ENCODE peak calls at places on chromosomes 13 and 19, in five cellular contexts. One of them, this sample, is unnamed.

GRCh38 chr13:110471833-110472162 is 89.7 kb downstream of the RAB20 start:
- DNase-seq in stimulated activated CD8-positive, alpha-beta memory T cell treated with anti-CD3 and anti-CD28 coated beads, Interleukin-4, amount 100 ng/mL, for 1 hour: no peak
- DNase-seq in sciatic nerve: no peak
- DNase-seq in CD4-positive, alpha-beta T cell: no peak
- DNase-seq in HFF-Myc: no peak
- DNase-seq in this sample: no peak

GRCh38 chr13:98405690-98406344 is 171.1 kb downstream of the STK24 start:
- DNase-seq in stimulated activated CD8-positive, alpha-beta memory T cell treated with anti-CD3 and anti-CD28 coated beads, Interleukin-4, amount 100 ng/mL, for 1 hour: no peak
- DNase-seq in CD4-positive, alpha-beta T cell: no peak
- DNase-seq in HFF-Myc: no peak
- DNase-seq in sciatic nerve: no peak
- DNase-seq in this sample: no peak

GRCh38 chr13:62320129-62320724 is 904.6 kb upstream of the PCDH20 start:
- DNase-seq in HFF-Myc: no peak
- DNase-seq in stimulated activated CD8-positive, alpha-beta memory T cell treated with anti-CD3 and anti-CD28 coated beads, Interleukin-4, amount 100 ng/mL, for 1 hour: no peak
- DNase-seq in CD4-positive, alpha-beta T cell: no peak
- DNase-seq in sciatic nerve: no peak
- DNase-seq in this sample: no peak

GRCh38 chr13:113655358-113656014 is 2.5 kb downstream of the ATP4B start:
- DNase-seq in stimulated activated CD8-positive, alpha-beta memory T cell treated with anti-CD3 and anti-CD28 coated beads, Interleukin-4, amount 100 ng/mL, for 1 hour: no peak
- DNase-seq in sciatic nerve: peak
- DNase-seq in CD4-positive, alpha-beta T cell: no peak
- DNase-seq in HFF-Myc: no peak
- DNase-seq in this sample: no peak

GRCh38 chr13:98937911-98938381 is 39.9 kb downstream of the DOCK9 start:
- DNase-seq in CD4-positive, alpha-beta T cell: no peak
- DNase-seq in stimulated activated CD8-positive, alpha-beta memory T cell treated with anti-CD3 and anti-CD28 coated beads, Interleukin-4, amount 100 ng/mL, for 1 hour: no peak
- DNase-seq in HFF-Myc: no peak
- DNase-seq in sciatic nerve: no peak
- DNase-seq in this sample: no peak

GRCh38 chr13:27868639-27869435 is 51.0 kb upstream of the PDX1 start:
- DNase-seq in HFF-Myc: no peak
- DNase-seq in sciatic nerve: no peak
- DNase-seq in CD4-positive, alpha-beta T cell: no peak
- DNase-seq in stimulated activated CD8-positive, alpha-beta memory T cell treated with anti-CD3 and anti-CD28 coated beads, Interleukin-4, amount 100 ng/mL, for 1 hour: no peak
- DNase-seq in this sample: no peak

GRCh38 chr19:51821511-51821910 is 26.6 kb downstream of the FPR3 start:
- DNase-seq in stimulated activated CD8-positive, alpha-beta memory T cell treated with anti-CD3 and anti-CD28 coated beads, Interleukin-4, amount 100 ng/mL, for 1 hour: no peak
- DNase-seq in sciatic nerve: no peak
- DNase-seq in CD4-positive, alpha-beta T cell: no peak
- DNase-seq in HFF-Myc: no peak
- DNase-seq in this sample: no peak

GRCh38 chr13:110435331-110435730 is 126.2 kb downstream of the RAB20 start:
- DNase-seq in sciatic nerve: no peak
- DNase-seq in stimulated activated CD8-positive, alpha-beta memory T cell treated with anti-CD3 and anti-CD28 coated beads, Interleukin-4, amount 100 ng/mL, for 1 hour: no peak
- DNase-seq in CD4-positive, alpha-beta T cell: no peak
- DNase-seq in HFF-Myc: no peak
- DNase-seq in this sample: no peak

GRCh38 chr13:99303863-99304521 is 3.2 kb downstream of the GPR183 start:
- DNase-seq in sciatic nerve: no peak
- DNase-seq in stimulated activated CD8-positive, alpha-beta memory T cell treated with anti-CD3 and anti-CD28 coated beads, Interleukin-4, amount 100 ng/mL, for 1 hour: no peak
- DNase-seq in HFF-Myc: no peak
- DNase-seq in CD4-positive, alpha-beta T cell: peak
- DNase-seq in this sample: no peak

GRCh38 chr13:78022164-78022877 is 103.7 kb upstream of the EDNRB start:
- DNase-seq in sciatic nerve: no peak
- DNase-seq in HFF-Myc: peak
- DNase-seq in stimulated activated CD8-positive, alpha-beta memory T cell treated with anti-CD3 and anti-CD28 coated beads, Interleukin-4, amount 100 ng/mL, for 1 hour: no peak
- DNase-seq in CD4-positive, alpha-beta T cell: peak
- DNase-seq in this sample: no peak

GRCh38 chr19:35262101-35262761 is 6.5 kb upstream of the USF2 start:
- DNase-seq in CD4-positive, alpha-beta T cell: no peak
- DNase-seq in stimulated activated CD8-positive, alpha-beta memory T cell treated with anti-CD3 and anti-CD28 coated beads, Interleukin-4, amount 100 ng/mL, for 1 hour: no peak
- DNase-seq in sciatic nerve: peak
- DNase-seq in HFF-Myc: no peak
- DNase-seq in this sample: peak

GRCh38 chr19:5138606-5139594 is 170.0 kb downstream of the KDM4B start:
- DNase-seq in sciatic nerve: no peak
- DNase-seq in CD4-positive, alpha-beta T cell: peak
- DNase-seq in HFF-Myc: peak
- DNase-seq in stimulated activated CD8-positive, alpha-beta memory T cell treated with anti-CD3 and anti-CD28 coated beads, Interleukin-4, amount 100 ng/mL, for 1 hour: peak
- DNase-seq in this sample: no peak

GRCh38 chr19:56403764-56404704 is at the start of gene ZNF583:
- DNase-seq in stimulated activated CD8-positive, alpha-beta memory T cell treated with anti-CD3 and anti-CD28 coated beads, Interleukin-4, amount 100 ng/mL, for 1 hour: peak
- DNase-seq in HFF-Myc: peak
- DNase-seq in sciatic nerve: peak
- DNase-seq in CD4-positive, alpha-beta T cell: peak
- DNase-seq in this sample: peak

GRCh38 chr19:47228168-47228936 is 2.6 kb downstream of the BBC3 start:
- DNase-seq in CD4-positive, alpha-beta T cell: no peak
- DNase-seq in HFF-Myc: no peak
- DNase-seq in sciatic nerve: no peak
- DNase-seq in stimulated activated CD8-positive, alpha-beta memory T cell treated with anti-CD3 and anti-CD28 coated beads, Interleukin-4, amount 100 ng/mL, for 1 hour: no peak
- DNase-seq in this sample: no peak

GRCh38 chr19:51131780-51132680 is 7.3 kb downstream of the SIGLEC9 start:
- DNase-seq in stimulated activated CD8-positive, alpha-beta memory T cell treated with anti-CD3 and anti-CD28 coated beads, Interleukin-4, amount 100 ng/mL, for 1 hour: no peak
- DNase-seq in HFF-Myc: peak
- DNase-seq in sciatic nerve: peak
- DNase-seq in CD4-positive, alpha-beta T cell: peak
- DNase-seq in this sample: no peak

GRCh38 chr13:74710006-74710405 is 575.8 kb upstream of the KLF12 start:
- DNase-seq in CD4-positive, alpha-beta T cell: no peak
- DNase-seq in sciatic nerve: no peak
- DNase-seq in HFF-Myc: no peak
- DNase-seq in stimulated activated CD8-positive, alpha-beta memory T cell treated with anti-CD3 and anti-CD28 coated beads, Interleukin-4, amount 100 ng/mL, for 1 hour: no peak
- DNase-seq in this sample: no peak

GRCh38 chr19:2479556-2480194 is 3.7 kb downstream of the GADD45B start:
- DNase-seq in stimulated activated CD8-positive, alpha-beta memory T cell treated with anti-CD3 and anti-CD28 coated beads, Interleukin-4, amount 100 ng/mL, for 1 hour: no peak
- DNase-seq in HFF-Myc: no peak
- DNase-seq in sciatic nerve: no peak
- DNase-seq in CD4-positive, alpha-beta T cell: no peak
- DNase-seq in this sample: no peak

GRCh38 chr19:19053508-19054314 is 10.1 kb upstream of the SLC25A42 start:
- DNase-seq in stimulated activated CD8-positive, alpha-beta memory T cell treated with anti-CD3 and anti-CD28 coated beads, Interleukin-4, amount 100 ng/mL, for 1 hour: peak
- DNase-seq in HFF-Myc: no peak
- DNase-seq in CD4-positive, alpha-beta T cell: peak
- DNase-seq in sciatic nerve: peak
- DNase-seq in this sample: no peak

GRCh38 chr19:11365557-11366117 is 8.8 kb upstream of the SWSAP1 start:
- DNase-seq in stimulated activated CD8-positive, alpha-beta memory T cell treated with anti-CD3 and anti-CD28 coated beads, Interleukin-4, amount 100 ng/mL, for 1 hour: no peak
- DNase-seq in CD4-positive, alpha-beta T cell: no peak
- DNase-seq in sciatic nerve: no peak
- DNase-seq in HFF-Myc: no peak
- DNase-seq in this sample: no peak

GRCh38 chr13:61466280-61466679 is 50.6 kb upstream of the PCDH20 start:
- DNase-seq in CD4-positive, alpha-beta T cell: no peak
- DNase-seq in stimulated activated CD8-positive, alpha-beta memory T cell treated with anti-CD3 and anti-CD28 coated beads, Interleukin-4, amount 100 ng/mL, for 1 hour: no peak
- DNase-seq in HFF-Myc: no peak
- DNase-seq in sciatic nerve: no peak
- DNase-seq in this sample: no peak

GRCh38 chr19:45630463-45630862 is 8.7 kb downstream of the EML2 start:
- DNase-seq in stimulated activated CD8-positive, alpha-beta memory T cell treated with anti-CD3 and anti-CD28 coated beads, Interleukin-4, amount 100 ng/mL, for 1 hour: no peak
- DNase-seq in sciatic nerve: no peak
- DNase-seq in CD4-positive, alpha-beta T cell: no peak
- DNase-seq in HFF-Myc: peak
- DNase-seq in this sample: no peak

GRCh38 chr19:16714702-16715294 is 4.8 kb upstream of the NWD1 start:
- DNase-seq in HFF-Myc: peak
- DNase-seq in sciatic nerve: peak
- DNase-seq in stimulated activated CD8-positive, alpha-beta memory T cell treated with anti-CD3 and anti-CD28 coated beads, Interleukin-4, amount 100 ng/mL, for 1 hour: no peak
- DNase-seq in CD4-positive, alpha-beta T cell: peak
- DNase-seq in this sample: no peak

GRCh38 chr19:46714523-46715106 is 2.3 kb downstream of the PRKD2 start:
- DNase-seq in HFF-Myc: no peak
- DNase-seq in sciatic nerve: no peak
- DNase-seq in stimulated activated CD8-positive, alpha-beta memory T cell treated with anti-CD3 and anti-CD28 coated beads, Interleukin-4, amount 100 ng/mL, for 1 hour: no peak
- DNase-seq in CD4-positive, alpha-beta T cell: peak
- DNase-seq in this sample: no peak